ENCODE peak calls at places on chromosomes 13 and 19, in five cellular contexts. H is breast epithelium, X is suprapubic skin, D is cardiac muscle cell, O is PC-9. Q is an unnamed sample. For H3K4me1 and H3K36me3, the result is how much of the 10 kb centered on the place peaks cover.

GRCh38 chr19:31937983-31938382 is 407.4 kb upstream of the ZNF507 start:
- DNase-seq in H (no peak), X (no peak), D (no peak), O (no peak), Q (no peak)

GRCh38 chr19:51798127-51798526 is 3.2 kb downstream of the FPR3 start:
- DNase-seq in H (no peak), X (no peak), D (no peak), O (no peak), Q (no peak)

GRCh38 chr19:34124828-34125227 is 47.5 kb upstream of the LSM14A start:
- DNase-seq in H (no peak), X (no peak), D (no peak), O (no peak), Q (no peak)

GRCh38 chr13:99396446-99396845 is 89.2 kb upstream of the GPR183 start:
- DNase-seq in H (no peak), X (peak), D (no peak), O (no peak), Q (no peak)

GRCh38 chr13:99809931-99810330 is 161.6 kb downstream of the ZIC5 start:
- DNase-seq in H (no peak), X (no peak), D (no peak), O (no peak), Q (no peak)

GRCh38 chr19:18519962-18520847 is 1.7 kb downstream of the ELL start:
- DNase-seq in H (peak), X (peak), D (peak), O (peak), Q (no peak)

GRCh38 chr13:98563071-98563470 is 13.8 kb downstream of the STK24 start:
- DNase-seq in H (no peak), X (no peak), D (no peak), O (no peak), Q (no peak)

GRCh38 chr13:106349080-106349841 is 186.2 kb downstream of the EFNB2 start:
- DNase-seq in H (no peak), X (no peak), D (peak), O (peak), Q (no peak)

GRCh38 chr13:30044932-30045331 is 194.5 kb upstream of the UBL3 start:
- DNase-seq in H (no peak), X (no peak), D (no peak), O (no peak), Q (no peak)

GRCh38 chr13:49625392-49626137 is 2.7 kb upstream of the ARL11 start:
- DNase-seq in H (no peak), X (no peak), D (peak), O (peak), Q (no peak)
- H3K4me1 ChIP-seq in H (under half), X (under half), D (under half), O (under half), Q (under half)

DNA sequence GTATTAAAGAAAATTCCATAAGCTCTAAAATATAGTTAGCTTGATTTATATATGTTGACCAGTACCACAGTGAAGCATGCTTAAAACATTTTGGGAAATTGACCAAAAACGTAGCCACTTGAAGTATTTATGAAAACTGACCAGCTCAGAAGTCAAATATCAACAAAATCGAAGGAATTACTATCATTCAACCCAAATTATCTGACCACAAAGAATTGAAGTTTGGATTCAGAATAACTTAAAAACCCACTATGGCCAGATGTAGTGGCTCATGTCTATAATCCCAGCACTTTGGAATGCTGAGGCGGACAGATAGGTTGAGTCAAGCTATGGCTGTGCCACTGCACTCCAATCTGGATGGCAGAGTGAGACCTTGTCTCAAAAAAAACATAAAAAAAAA is 31.9 kb downstream of the GPALPP1 start:
- DNase-seq in H (no peak), X (no peak), D (no peak), O (no peak), Q (no peak)
- H3K36me3 ChIP-seq in H (under half), X (half or more), D (under half), O (under half), Q (under half)

DNA sequence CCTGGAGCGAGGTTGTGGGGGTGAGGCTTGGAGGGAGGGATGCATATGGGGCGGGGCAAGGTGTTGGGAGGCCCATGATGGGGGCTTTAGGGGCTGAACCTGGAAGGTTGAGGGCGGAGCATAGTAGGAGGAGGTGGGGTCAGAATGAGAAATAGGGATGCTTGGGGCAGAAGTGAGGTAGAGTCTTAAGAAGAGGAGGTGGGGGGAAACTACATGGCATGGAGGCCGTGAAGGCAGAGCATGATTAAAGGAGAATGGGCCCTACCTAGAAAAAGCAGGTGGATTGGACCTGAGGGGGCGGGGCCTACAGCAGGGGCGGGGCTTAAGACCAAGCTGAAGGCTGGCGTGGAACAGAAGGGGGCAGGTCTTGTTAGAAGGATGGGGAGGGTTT is 789 bp downstream of the NR1H2 start:
- DNase-seq in H (no peak), X (peak), D (no peak), O (no peak), Q (no peak)
- H3K27ac ChIP-seq in H (peak), X (peak), D (no peak), O (no peak), Q (no peak)

DNA sequence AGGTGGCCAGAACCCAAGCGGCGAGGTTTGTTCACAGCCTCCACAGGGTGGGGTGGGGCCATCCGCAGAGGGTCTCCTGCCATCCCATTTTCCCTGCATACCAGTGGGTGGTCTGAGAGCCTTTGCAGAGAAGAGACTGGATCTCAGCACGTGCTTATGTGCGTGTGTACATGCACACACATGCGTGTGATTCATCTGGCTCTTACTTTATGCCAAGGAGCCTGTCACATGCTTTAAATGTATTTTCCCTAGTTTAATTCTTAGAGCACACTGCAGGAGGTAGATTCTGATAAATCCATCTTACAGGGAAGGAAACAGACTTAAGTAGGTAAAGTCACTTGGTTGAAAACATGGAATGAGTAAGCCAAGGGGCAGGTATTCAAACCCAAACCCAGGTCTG is 47.1 kb downstream of the CAPN12 start:
- DNase-seq in H (no peak), X (no peak), D (no peak), O (no peak), Q (no peak)
- H3K4me1 ChIP-seq in H (under half), X (half or more), D (under half), O (under half), Q (under half)

Q was measured in iPS DF 6.9.